ENCODE peak calls at places on chromosomes 3 and 15, in six cellular contexts. One of them, this sample, is unnamed. For H3K9me3, the result is how much of the 10 kb centered on the place peaks cover.

GRCh38 chr3:110069641-110070538 is 732.5 kb upstream of the DPPA4 start:
- DNase-seq in aorta: no peak
- DNase-seq in SJCRH30: no peak
- DNase-seq in body of pancreas: no peak
- DNase-seq in stomach: no peak
- DNase-seq in WERI-Rb-1: no peak
- DNase-seq in this sample: no peak

GRCh38 chr3:49671291-49672288 is 2.6 kb upstream of the APEH start:
- DNase-seq in aorta: peak
- DNase-seq in SJCRH30: peak
- DNase-seq in body of pancreas: peak
- DNase-seq in stomach: peak
- DNase-seq in WERI-Rb-1: peak
- DNase-seq in this sample: peak

GRCh38 chr3:43729707-43730399 is 39.1 kb downstream of the ABHD5 start:
- DNase-seq in aorta: no peak
- DNase-seq in SJCRH30: no peak
- DNase-seq in body of pancreas: peak
- DNase-seq in stomach: peak
- DNase-seq in WERI-Rb-1: no peak
- DNase-seq in this sample: no peak

GRCh38 chr15:68789921-68790575 is 30.6 kb downstream of the ANP32A start:
- DNase-seq in aorta: no peak
- DNase-seq in SJCRH30: no peak
- DNase-seq in body of pancreas: peak
- DNase-seq in stomach: no peak
- DNase-seq in WERI-Rb-1: peak
- DNase-seq in this sample: no peak

GRCh38 chr3:66165679-66166078 is 55.1 kb upstream of the SLC25A26 start:
- DNase-seq in aorta: no peak
- DNase-seq in SJCRH30: peak
- DNase-seq in body of pancreas: no peak
- DNase-seq in stomach: no peak
- DNase-seq in WERI-Rb-1: no peak
- DNase-seq in this sample: no peak

GRCh38 chr3:183313764-183314163 is 60.7 kb downstream of the B3GNT5 start:
- DNase-seq in aorta: no peak
- DNase-seq in SJCRH30: no peak
- DNase-seq in body of pancreas: no peak
- DNase-seq in stomach: no peak
- DNase-seq in WERI-Rb-1: no peak
- DNase-seq in this sample: no peak

GRCh38 chr15:85831415-85832113 is 36.8 kb upstream of the KLHL25 start:
- DNase-seq in aorta: peak
- DNase-seq in SJCRH30: peak
- DNase-seq in body of pancreas: peak
- DNase-seq in stomach: peak
- DNase-seq in WERI-Rb-1: peak
- DNase-seq in this sample: peak

GRCh38 chr15:27458370-27459084 is 487.5 kb downstream of the GABRG3 start:
- DNase-seq in aorta: no peak
- DNase-seq in SJCRH30: no peak
- DNase-seq in body of pancreas: no peak
- DNase-seq in stomach: no peak
- DNase-seq in WERI-Rb-1: no peak
- DNase-seq in this sample: no peak

GRCh38 chr3:185824051-185824466 is 783 bp downstream of the IGF2BP2 start:
- DNase-seq in aorta: peak
- DNase-seq in SJCRH30: peak
- DNase-seq in body of pancreas: peak
- DNase-seq in stomach: peak
- DNase-seq in WERI-Rb-1: peak
- DNase-seq in this sample: peak

GRCh38 chr15:65595960-65596359 is 15.0 kb downstream of the INTS14 start:
- DNase-seq in aorta: no peak
- DNase-seq in SJCRH30: peak
- DNase-seq in body of pancreas: no peak
- DNase-seq in stomach: no peak
- DNase-seq in WERI-Rb-1: peak
- DNase-seq in this sample: no peak

GRCh38 chr3:177512945-177513671 is 315.8 kb upstream of the TBL1XR1 start:
- DNase-seq in aorta: no peak
- DNase-seq in SJCRH30: no peak
- DNase-seq in body of pancreas: no peak
- DNase-seq in stomach: no peak
- DNase-seq in WERI-Rb-1: no peak
- DNase-seq in this sample: no peak

GRCh38 chr3:117628896-117629295 is 919.3 kb downstream of the TUSC7 start:
- DNase-seq in aorta: no peak
- DNase-seq in SJCRH30: peak
- DNase-seq in body of pancreas: no peak
- DNase-seq in stomach: peak
- DNase-seq in WERI-Rb-1: no peak
- DNase-seq in this sample: no peak

GRCh38 chr3:177852001-177852400 is 654.7 kb upstream of the TBL1XR1 start:
- DNase-seq in aorta: no peak
- DNase-seq in SJCRH30: no peak
- DNase-seq in body of pancreas: no peak
- DNase-seq in stomach: no peak
- DNase-seq in WERI-Rb-1: no peak
- DNase-seq in this sample: no peak

GRCh38 chr3:135191690-135192089 is 396.6 kb downstream of the EPHB1 start:
- DNase-seq in aorta: no peak
- DNase-seq in SJCRH30: no peak
- DNase-seq in body of pancreas: no peak
- DNase-seq in stomach: no peak
- DNase-seq in WERI-Rb-1: no peak
- DNase-seq in this sample: no peak

GRCh38 chr3:2657408-2657807 is 452.8 kb downstream of the IL5RA start:
- DNase-seq in aorta: no peak
- DNase-seq in SJCRH30: no peak
- DNase-seq in body of pancreas: no peak
- DNase-seq in stomach: no peak
- DNase-seq in WERI-Rb-1: no peak
- DNase-seq in this sample: no peak

GRCh38 chr15:60520825-60521368 is 42.0 kb upstream of the ICE2 start:
- DNase-seq in aorta: peak
- DNase-seq in SJCRH30: peak
- DNase-seq in body of pancreas: peak
- DNase-seq in stomach: peak
- DNase-seq in WERI-Rb-1: peak
- DNase-seq in this sample: peak

GRCh38 chr3:10467904-10468610 is 37.3 kb downstream of the ATP2B2 start:
- DNase-seq in aorta: no peak
- DNase-seq in SJCRH30: no peak
- DNase-seq in body of pancreas: peak
- DNase-seq in stomach: peak
- DNase-seq in WERI-Rb-1: no peak
- DNase-seq in this sample: no peak

GRCh38 chr15:63948436-63948835 is 97.8 kb downstream of the DAPK2 start:
- DNase-seq in aorta: peak
- DNase-seq in SJCRH30: no peak
- DNase-seq in body of pancreas: no peak
- DNase-seq in stomach: no peak
- DNase-seq in WERI-Rb-1: no peak
- DNase-seq in this sample: no peak

GRCh38 chr15:25188051-25188450 is 233.3 kb downstream of the SNRPN start:
- DNase-seq in aorta: no peak
- DNase-seq in SJCRH30: no peak
- DNase-seq in body of pancreas: no peak
- DNase-seq in stomach: no peak
- DNase-seq in WERI-Rb-1: no peak
- DNase-seq in this sample: peak

GRCh38 chr15:25188551-25189101 is 233.8 kb downstream of the SNRPN start:
- DNase-seq in aorta: no peak
- DNase-seq in SJCRH30: no peak
- DNase-seq in body of pancreas: no peak
- DNase-seq in stomach: no peak
- DNase-seq in WERI-Rb-1: no peak
- DNase-seq in this sample: peak

GRCh38 chr15:25192651-25193050 is 237.9 kb downstream of the SNRPN start:
- DNase-seq in aorta: no peak
- DNase-seq in SJCRH30: no peak
- DNase-seq in body of pancreas: no peak
- DNase-seq in stomach: no peak
- DNase-seq in WERI-Rb-1: no peak
- DNase-seq in this sample: no peak

GRCh38 chr15:25186906-25187645 is 232.3 kb downstream of the SNRPN start:
- DNase-seq in aorta: peak
- DNase-seq in SJCRH30: no peak
- DNase-seq in body of pancreas: no peak
- DNase-seq in stomach: no peak
- DNase-seq in WERI-Rb-1: no peak
- DNase-seq in this sample: peak

GRCh38 chr15:25189551-25189950 is 234.8 kb downstream of the SNRPN start:
- DNase-seq in aorta: no peak
- DNase-seq in SJCRH30: no peak
- DNase-seq in body of pancreas: no peak
- DNase-seq in stomach: no peak
- DNase-seq in WERI-Rb-1: no peak
- DNase-seq in this sample: peak
- H3K9me3 ChIP-seq in aorta: under half
- H3K9me3 ChIP-seq in SJCRH30: under half
- H3K9me3 ChIP-seq in body of pancreas: under half
- H3K9me3 ChIP-seq in stomach: half or more
- H3K9me3 ChIP-seq in WERI-Rb-1: under half
- H3K9me3 ChIP-seq in this sample: under half

GRCh38 chr3:160374472-160374871 is 24.6 kb downstream of the IFT80 start:
- DNase-seq in aorta: no peak
- DNase-seq in SJCRH30: no peak
- DNase-seq in body of pancreas: no peak
- DNase-seq in stomach: no peak
- DNase-seq in WERI-Rb-1: no peak
- DNase-seq in this sample: no peak

GRCh38 chr3:160370987-160371857 is 27.8 kb downstream of the IFT80 start:
- DNase-seq in aorta: no peak
- DNase-seq in SJCRH30: no peak
- DNase-seq in body of pancreas: no peak
- DNase-seq in stomach: no peak
- DNase-seq in WERI-Rb-1: peak
- DNase-seq in this sample: no peak

GRCh38 chr3:160372780-160373179 is 26.2 kb downstream of the IFT80 start:
- DNase-seq in aorta: no peak
- DNase-seq in SJCRH30: no peak
- DNase-seq in body of pancreas: no peak
- DNase-seq in stomach: no peak
- DNase-seq in WERI-Rb-1: no peak
- DNase-seq in this sample: no peak

GRCh38 chr3:160374925-160375324 is 24.1 kb downstream of the IFT80 start:
- DNase-seq in aorta: no peak
- DNase-seq in SJCRH30: no peak
- DNase-seq in body of pancreas: no peak
- DNase-seq in stomach: no peak
- DNase-seq in WERI-Rb-1: no peak
- DNase-seq in this sample: no peak

GRCh38 chr3:160373655-160374054 is 25.4 kb downstream of the IFT80 start:
- DNase-seq in aorta: no peak
- DNase-seq in SJCRH30: no peak
- DNase-seq in body of pancreas: no peak
- DNase-seq in stomach: no peak
- DNase-seq in WERI-Rb-1: no peak
- DNase-seq in this sample: no peak
- H3K27ac ChIP-seq in aorta: no peak
- H3K27ac ChIP-seq in SJCRH30: no peak
- H3K27ac ChIP-seq in body of pancreas: no peak
- H3K27ac ChIP-seq in stomach: no peak
- H3K27ac ChIP-seq in WERI-Rb-1: no peak
- H3K27ac ChIP-seq in this sample: no peak

GRCh38 chr15:33048255-33048654 is 146.3 kb downstream of the FMN1 start:
- DNase-seq in aorta: no peak
- DNase-seq in SJCRH30: peak
- DNase-seq in body of pancreas: no peak
- DNase-seq in stomach: no peak
- DNase-seq in WERI-Rb-1: no peak
- DNase-seq in this sample: no peak

GRCh38 chr15:33044598-33044997 is 149.9 kb downstream of the FMN1 start:
- DNase-seq in aorta: no peak
- DNase-seq in SJCRH30: no peak
- DNase-seq in body of pancreas: no peak
- DNase-seq in stomach: no peak
- DNase-seq in WERI-Rb-1: no peak
- DNase-seq in this sample: no peak

GRCh38 chr15:33043636-33044035 is 150.9 kb downstream of the FMN1 start:
- DNase-seq in aorta: no peak
- DNase-seq in SJCRH30: no peak
- DNase-seq in body of pancreas: no peak
- DNase-seq in stomach: no peak
- DNase-seq in WERI-Rb-1: no peak
- DNase-seq in this sample: no peak

GRCh38 chr15:33047077-33047476 is 147.4 kb downstream of the FMN1 start:
- DNase-seq in aorta: no peak
- DNase-seq in SJCRH30: no peak
- DNase-seq in body of pancreas: no peak
- DNase-seq in stomach: no peak
- DNase-seq in WERI-Rb-1: no peak
- DNase-seq in this sample: no peak

GRCh38 chr15:33045066-33045810 is 149.3 kb downstream of the FMN1 start:
- DNase-seq in aorta: no peak
- DNase-seq in SJCRH30: peak
- DNase-seq in body of pancreas: peak
- DNase-seq in stomach: peak
- DNase-seq in WERI-Rb-1: no peak
- DNase-seq in this sample: peak
- H3K9me3 ChIP-seq in aorta: under half
- H3K9me3 ChIP-seq in SJCRH30: under half
- H3K9me3 ChIP-seq in body of pancreas: under half
- H3K9me3 ChIP-seq in stomach: under half
- H3K9me3 ChIP-seq in WERI-Rb-1: under half
- H3K9me3 ChIP-seq in this sample: under half

DNA sequence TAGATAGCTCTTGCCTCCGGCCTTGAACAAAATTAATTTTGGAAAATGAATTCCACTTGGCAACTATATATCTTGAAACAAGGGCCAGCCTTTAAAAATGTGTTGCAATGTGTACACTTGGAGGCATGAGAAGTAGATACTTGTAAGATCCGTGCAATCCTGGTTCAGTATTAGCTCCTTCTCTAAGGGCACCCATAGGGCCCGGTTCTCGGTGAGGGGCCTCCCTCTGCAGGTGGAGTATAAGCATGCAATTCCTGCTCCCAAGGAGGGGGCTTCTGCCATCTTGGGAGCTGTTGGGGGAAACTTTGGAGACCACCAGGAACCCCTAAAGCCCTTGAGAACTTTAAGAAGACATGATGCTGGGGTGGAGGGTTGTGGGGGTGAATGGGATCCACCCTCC is 388.7 kb upstream of the RGMA start:
- DNase-seq in aorta: no peak
- DNase-seq in SJCRH30: no peak
- DNase-seq in body of pancreas: no peak
- DNase-seq in stomach: no peak
- DNase-seq in WERI-Rb-1: no peak
- DNase-seq in this sample: no peak
- H3K27ac ChIP-seq in aorta: no peak
- H3K27ac ChIP-seq in SJCRH30: no peak
- H3K27ac ChIP-seq in body of pancreas: no peak
- H3K27ac ChIP-seq in stomach: no peak
- H3K27ac ChIP-seq in WERI-Rb-1: no peak
- H3K27ac ChIP-seq in this sample: no peak